ENCODE peak calls at places on chromosomes 16 and 17, in nine cellular contexts. K is EL; O is stimulated activated CD8-positive, alpha-beta memory T cell treated with anti-CD3 and anti-CD28 coated beads, Interleukin-7, amount 100 ng/mL, for 24 hours; Y is brain pericyte; V is testis; E is T-helper 17 cell; R is activated CD4-positive, alpha-beta T cell treated with anti-CD3 and anti-CD28 coated beads, Interleukin-2, amount 50 U/mL, for 1 hour; C is left ventricle myocardium superior; L is RKO. Q is an unnamed sample.

GRCh38 chr16:54135361-54136275 is 151.0 kb downstream of the IRX3 start:
- DNase-seq in E (no peak), V (no peak), R (no peak), K (peak), O (no peak), L (peak), C (no peak), Y (no peak), Q (no peak)

GRCh38 chr16:47732122-47732805 is 271.1 kb downstream of the PHKB start:
- DNase-seq in L (peak), C (no peak), K (peak), E (no peak), V (no peak), Y (peak), O (no peak), R (no peak), Q (no peak)

GRCh38 chr16:63938661-63939060 is 1183.2 kb downstream of the CDH11 start:
- DNase-seq in E (no peak), R (no peak), C (no peak), K (peak), L (no peak), V (no peak), O (no peak), Y (no peak), Q (no peak)

GRCh38 chr16:29745126-29745852 is 501 bp downstream of the C16orf54 start:
- DNase-seq in Y (no peak), R (peak), E (peak), V (no peak), L (no peak), K (no peak), O (no peak), C (no peak), Q (peak)

GRCh38 chr16:3256146-3256875 is at the start of gene MEFV:
- DNase-seq in L (no peak), O (no peak), V (no peak), E (no peak), R (no peak), Y (no peak), C (no peak), K (no peak), Q (no peak)

GRCh38 chr16:66521951-66522771 is 27.8 kb downstream of the TK2 start:
- DNase-seq in O (peak), R (peak), C (peak), L (peak), V (peak), K (peak), E (peak), Y (peak), Q (peak)

GRCh38 chr16:87246269-87247065 is 70.7 kb downstream of the C16orf95 start:
- DNase-seq in O (no peak), Y (no peak), K (no peak), C (no peak), V (no peak), L (no peak), E (no peak), R (no peak), Q (no peak)

GRCh38 chr17:64218066-64218465 is 45.0 kb downstream of the TEX2 start:
- DNase-seq in L (no peak), O (no peak), C (no peak), V (no peak), Y (no peak), K (no peak), E (no peak), R (no peak), Q (no peak)

GRCh38 chr16:48454051-48454450 is 68.8 kb upstream of the SIAH1 start:
- DNase-seq in E (no peak), Y (no peak), O (no peak), K (no peak), V (no peak), C (no peak), L (no peak), R (no peak), Q (no peak)

GRCh38 chr16:50671644-50672260 is 9.4 kb downstream of the SNX20 start:
- DNase-seq in Y (no peak), L (peak), C (no peak), E (no peak), O (no peak), V (peak), R (peak), K (peak), Q (peak)

GRCh38 chr17:8479431-8479947 is 43.8 kb downstream of the NDEL1 start:
- DNase-seq in O (no peak), E (no peak), V (peak), C (peak), K (peak), Y (no peak), R (no peak), L (no peak), Q (no peak)

GRCh38 chr17:7308625-7309433 is 1.4 kb downstream of the EIF5A start:
- DNase-seq in K (peak), V (peak), R (peak), L (peak), Y (peak), E (peak), O (peak), C (peak), Q (peak)

GRCh38 chr16:64950262-64950661 is 171.6 kb downstream of the CDH11 start:
- DNase-seq in E (no peak), C (no peak), K (no peak), R (no peak), V (no peak), L (no peak), O (no peak), Y (no peak), Q (no peak)

GRCh38 chr17:75516619-75517276 is 420 bp downstream of the TSEN54 start:
- DNase-seq in R (peak), K (peak), O (no peak), V (no peak), Y (no peak), E (peak), L (peak), C (peak), Q (no peak)

GRCh38 chr17:81256616-81257015 is 17.5 kb downstream of the NDUFAF8 start:
- DNase-seq in V (no peak), Y (no peak), E (no peak), O (no peak), K (peak), L (peak), R (no peak), C (no peak), Q (no peak)

GRCh38 chr17:37358098-37358829 is 17.5 kb upstream of the C17orf78 start:
- DNase-seq in O (peak), L (peak), E (peak), V (peak), C (no peak), K (peak), Y (no peak), R (peak), Q (peak)

GRCh38 chr17:38874505-38875419 is 4.9 kb downstream of the LASP1 start:
- DNase-seq in E (no peak), V (no peak), K (peak), C (peak), R (no peak), O (no peak), L (no peak), Y (no peak), Q (no peak)

Q was measured in CD4-positive, alpha-beta memory T cell.